ENCODE peak calls at places on chromosomes 16 and 17, in five cellular contexts. G is gastrocnemius medialis, E is adrenal gland, K is dorsolateral prefrontal cortex, Z is K562. L is an unnamed sample.

GRCh38 chr16:59632266-59632855 is 898.2 kb upstream of the GOT2 start:
- DNase-seq in G (no peak), E (no peak), K (no peak), Z (no peak), L (no peak)

GRCh38 chr17:44216173-44216572 is 3.3 kb downstream of the UBTF start:
- DNase-seq in K (no peak), E (no peak), Z (no peak), G (no peak), L (no peak)

GRCh38 chr16:8581923-8582580 is 8.3 kb downstream of the TMEM114 start:
- DNase-seq in Z (no peak), E (peak; percentile 63), K (no peak), G (peak; percentile 23), L (peak; percentile 38)

GRCh38 chr17:34852614-34853013 is 108.6 kb downstream of the CCT6B start:
- DNase-seq in G (no peak), E (no peak), K (no peak), Z (peak; percentile 57), L (no peak)

GRCh38 chr16:88540346-88540977 is 29.7 kb upstream of the ZC3H18 start:
- DNase-seq in Z (no peak), K (no peak), E (no peak), G (no peak), L (no peak)

GRCh38 chr17:33572615-33573014 is 279.5 kb upstream of the ASIC2 start:
- DNase-seq in Z (no peak), G (no peak), K (no peak), E (no peak), L (peak; percentile 36)

GRCh38 chr16:10657925-10658324 is 36.8 kb downstream of the TEKT5 start:
- DNase-seq in G (no peak), K (no peak), E (no peak), Z (no peak), L (no peak)

GRCh38 chr17:74872313-74873035 is at the start of gene FDXR:
- DNase-seq in E (no peak), Z (no peak), G (no peak), K (no peak), L (no peak)

GRCh38 chr16:17831330-17831729 is 360.6 kb upstream of the XYLT1 start:
- DNase-seq in Z (no peak), E (no peak), K (no peak), G (no peak), L (no peak)

GRCh38 chr17:37413875-37414519 is 7.3 kb downstream of the TADA2A start:
- DNase-seq in Z (no peak), K (no peak), G (no peak), E (no peak), L (no peak)

GRCh38 chr17:47686661-47687327 is 7.2 kb upstream of the TBKBP1 start:
- DNase-seq in E (no peak), K (no peak), G (no peak), Z (no peak), L (no peak)

GRCh38 chr17:7502987-7503386 is 18.8 kb downstream of the POLR2A start:
- DNase-seq in K (no peak), E (no peak), Z (no peak), G (no peak), L (no peak)

GRCh38 chr16:88815901-88816589 is 4.3 kb upstream of the APRT start:
- DNase-seq in K (no peak), E (no peak), Z (no peak), G (no peak), L (peak; percentile 68)

GRCh38 chr16:29982560-29983419 is 9.1 kb downstream of the TAOK2 start:
- DNase-seq in Z (no peak), K (no peak), G (no peak), E (no peak), L (no peak)

GRCh38 chr17:16877102-16877501 is 94.8 kb downstream of the TNFRSF13B start:
- DNase-seq in E (no peak), Z (no peak), G (no peak), K (no peak), L (no peak)

GRCh38 chr16:12602811-12603698 is 200.6 kb downstream of the CPPED1 start:
- DNase-seq in Z (no peak), G (no peak), E (no peak), K (no peak), L (no peak)

GRCh38 chr17:63399316-63399715 is 46.8 kb downstream of the CYB561 start:
- DNase-seq in E (no peak), K (no peak), Z (no peak), G (no peak), L (no peak)

GRCh38 chr16:79381552-79382042 is 218.9 kb downstream of the MAF start:
- DNase-seq in E (no peak), K (no peak), G (peak; percentile 23), Z (no peak), L (no peak)

GRCh38 chr16:84569382-84569987 is 48.4 kb downstream of the COTL1 start:
- DNase-seq in E (no peak), K (no peak), G (no peak), Z (no peak), L (no peak)

GRCh38 chr17:9004132-9004960 is 17.0 kb upstream of the NTN1 start:
- DNase-seq in G (no peak), E (peak; percentile 28), K (no peak), Z (no peak), L (peak; percentile 53)

GRCh38 chr16:1156111-1156982 is 3.4 kb downstream of the CACNA1H start:
- DNase-seq in G (no peak), Z (no peak), E (no peak), K (no peak), L (no peak)

GRCh38 chr16:53865492-53865863 is 161.5 kb downstream of the FTO start:
- DNase-seq in G (no peak), E (no peak), K (no peak), Z (peak; percentile 57), L (no peak)

GRCh38 chr17:44147812-44148211 is 6.1 kb downstream of the HROB start:
- DNase-seq in E (no peak), K (no peak), Z (no peak), G (no peak), L (no peak)

GRCh38 chr16:67521095-67521804 is 7.4 kb upstream of the RIPOR1 start:
- DNase-seq in G (peak; percentile 90), E (peak; percentile 99), Z (peak; percentile 91), K (peak; percentile 90), L (peak; percentile 98)

GRCh38 chr16:71885261-71885650 is 1.3 kb upstream of the ZNF821 start:
- DNase-seq in Z (no peak), G (no peak), K (no peak), E (no peak), L (no peak)

GRCh38 chr17:76994237-76994637 is 126.0 kb downstream of the MGAT5B start:
- DNase-seq in Z (no peak), K (no peak), G (no peak), E (peak; percentile 72), L (peak; percentile 47)

GRCh38 chr16:24906199-24906808 is 60.5 kb downstream of the SLC5A11 start:
- DNase-seq in G (no peak), K (no peak), E (no peak), Z (no peak), L (no peak)

GRCh38 chr17:76527430-76528111 is 9.9 kb downstream of the CYGB start:
- DNase-seq in G (no peak), Z (no peak), E (peak; percentile 83), K (no peak), L (peak; percentile 62)

GRCh38 chr17:66518677-66519076 is 216.3 kb downstream of the PRKCA start:
- DNase-seq in Z (no peak), G (no peak), K (no peak), E (no peak), L (no peak)

GRCh38 chr17:19544366-19544765 is 10.7 kb downstream of the SLC47A1 start:
- DNase-seq in G (no peak), E (no peak), Z (no peak), K (no peak), L (no peak)

GRCh38 chr17:11948791-11949190 is 48.5 kb downstream of the ZNF18 start:
- DNase-seq in K (no peak), Z (no peak), G (no peak), E (peak; percentile 85), L (no peak)

DNA sequence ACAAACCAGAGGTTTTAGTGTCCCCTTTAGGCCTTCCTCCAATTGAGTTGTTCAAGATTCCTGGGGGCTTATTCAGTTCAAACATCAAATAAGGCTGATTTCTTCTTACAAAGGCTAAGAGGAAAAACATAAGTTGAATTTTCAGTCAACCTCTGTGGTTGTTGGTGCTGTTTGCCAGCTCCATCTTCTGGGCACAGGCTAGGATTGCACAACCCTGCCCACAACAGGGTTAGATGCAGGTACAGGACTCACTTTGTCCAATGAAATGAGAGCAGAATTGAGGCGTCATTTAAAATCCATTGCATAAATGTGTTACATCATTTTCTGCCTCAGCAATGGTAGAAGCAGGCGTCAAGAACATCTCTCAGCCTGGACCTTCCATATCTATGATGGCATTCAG is 173.3 kb downstream of the PMP22 start:
- DNase-seq in K (no peak), G (no peak), Z (no peak), E (no peak), L (no peak)
- TF ChIP-seq CTCF in K (no peak), G (no peak), Z (no peak), E (no peak), L (no peak)

GRCh38 chr17:61411944-61412859 is 12.6 kb downstream of the TBX2 start:
- DNase-seq in Z (peak; percentile 81), K (peak; percentile 56), E (peak; percentile 91), G (no peak), L (peak; percentile 87)

GRCh38 chr17:61409301-61410099 is 9.9 kb downstream of the TBX2 start:
- DNase-seq in Z (peak; percentile 83), K (peak; percentile 44), E (peak; percentile 72), G (no peak), L (peak; percentile 79)

GRCh38 chr17:61410100-61410551 is 10.5 kb downstream of the TBX2 start:
- DNase-seq in E (peak; percentile 63), G (no peak), K (peak; percentile 40), Z (no peak), L (no peak)

GRCh38 chr17:61411114-61411943 is 11.7 kb downstream of the TBX2 start:
- DNase-seq in E (peak; percentile 81), G (no peak), Z (no peak), K (peak; percentile 44), L (peak; percentile 64)

GRCh38 chr17:61410555-61411089 is 11.0 kb downstream of the TBX2 start:
- DNase-seq in G (no peak), K (peak; percentile 68), Z (no peak), E (peak; percentile 92), L (peak; percentile 90)
- TF ChIP-seq CTCF in G (peak; percentile 27), K (peak; percentile 61), Z (no peak), E (peak; percentile 55), L (peak; percentile 53)

GRCh38 chr16:22813223-22813945 is 578 bp upstream of the HS3ST2 start:
- DNase-seq in Z (peak; percentile 51), G (no peak), K (no peak), E (peak; percentile 68), L (peak; percentile 95)
- TF ChIP-seq CTCF in Z (peak; percentile 60), G (peak; percentile 21), K (peak; percentile 73), E (peak; percentile 57), L (peak; percentile 82)

GRCh38 chr16:69338557-69339288 is 641 bp downstream of the COG8 start:
- DNase-seq in E (peak; percentile 85), Z (no peak), K (no peak), G (no peak), L (no peak)

GRCh38 chr16:69339289-69340094 is at the start of the genes COG8 and NIP7:
- DNase-seq in Z (peak; percentile 91), E (peak; percentile 99), G (peak; percentile 94), K (peak; percentile 95), L (peak; percentile 93)

GRCh38 chr16:69329369-69330285 is 761 bp downstream of the PDF start:
- DNase-seq in Z (peak; percentile 51), K (no peak), G (no peak), E (peak; percentile 67), L (peak; percentile 50)

GRCh38 chr16:69330286-69331109 is at the start of gene PDF:
- DNase-seq in G (peak; percentile 89), K (peak; percentile 92), Z (peak; percentile 93), E (peak; percentile 96), L (peak; percentile 94)

GRCh38 chr16:69334696-69335095 is 4.3 kb upstream of the PDF start:
- DNase-seq in G (no peak), K (no peak), Z (no peak), E (no peak), L (no peak)
- TF ChIP-seq CTCF in G (no peak), K (no peak), Z (no peak), E (no peak), L (no peak)